ENCODE peak calls at places on chromosomes 6 and 20, in five cellular contexts. U is HFFc6, A is Kasumi-1, Z is body of pancreas, N is ovary. E is an unnamed sample.

GRCh38 chr20:41479113-41479512 is 112.5 kb upstream of the EMILIN3 start:
- DNase-seq in Z (no peak), A (no peak), N (no peak), U (no peak), E (no peak)

GRCh38 chr20:17431621-17432364 is 99.4 kb downstream of the BFSP1 start:
- DNase-seq in A (peak), N (peak), Z (peak), U (peak), E (peak)

GRCh38 chr20:62360854-62361798 is 6.0 kb downstream of the LAMA5 start:
- DNase-seq in A (no peak), U (no peak), N (peak), Z (peak), E (no peak)

GRCh38 chr20:6295026-6295425 is 172.2 kb upstream of the FERMT1 start:
- DNase-seq in A (no peak), Z (no peak), N (no peak), U (no peak), E (no peak)

GRCh38 chr20:20364016-20364746 is 3.7 kb upstream of the INSM1 start:
- DNase-seq in Z (no peak), U (no peak), N (no peak), A (no peak), E (no peak)

GRCh38 chr20:63058696-63059335 is 52.1 kb upstream of the BHLHE23 start:
- DNase-seq in A (no peak), Z (no peak), U (no peak), N (no peak), E (no peak)

GRCh38 chr6:15841937-15842698 is 179.3 kb upstream of the DTNBP1 start:
- DNase-seq in A (no peak), N (no peak), U (no peak), Z (no peak), E (no peak)

GRCh38 chr20:53154540-53154939 is 182.4 kb downstream of the TSHZ2 start:
- DNase-seq in N (no peak), A (no peak), U (no peak), Z (no peak), E (no peak)

GRCh38 chr6:19905584-19905983 is 68.4 kb downstream of the ID4 start:
- DNase-seq in A (no peak), N (no peak), U (no peak), Z (no peak), E (no peak)

GRCh38 chr20:4406627-4407026 is 315.1 kb upstream of the PRND start:
- DNase-seq in U (peak), Z (no peak), N (no peak), A (no peak), E (no peak)

GRCh38 chr20:45842169-45842812 is 8.7 kb downstream of the SNX21 start:
- DNase-seq in A (no peak), N (no peak), U (peak), Z (no peak), E (no peak)

GRCh38 chr20:61917459-61917858 is 148.2 kb downstream of the TAF4 start:
- DNase-seq in A (no peak), U (no peak), N (no peak), Z (no peak), E (no peak)

GRCh38 chr20:59955131-59955796 is 3.0 kb upstream of the CDH26 start:
- DNase-seq in Z (no peak), U (peak), A (peak), N (no peak), E (no peak)

GRCh38 chr6:70849348-70850069 is 107.4 kb downstream of the B3GAT2 start:
- DNase-seq in Z (no peak), N (no peak), A (no peak), U (no peak), E (no peak)

GRCh38 chr20:10832146-10832545 is 158.3 kb upstream of the JAG1 start:
- DNase-seq in N (no peak), Z (no peak), A (no peak), U (no peak), E (no peak)

GRCh38 chr6:140537834-140538680 is 1163.6 kb upstream of the CITED2 start:
- DNase-seq in N (no peak), U (peak), Z (no peak), A (no peak), E (no peak)

GRCh38 chr6:119174879-119175817 is 96.7 kb upstream of the FAM184A start:
- DNase-seq in N (no peak), A (no peak), U (no peak), Z (no peak), E (no peak)

GRCh38 chr6:47680724-47681123 is 17.7 kb upstream of the ADGRF4 start:
- DNase-seq in Z (no peak), N (no peak), U (no peak), A (no peak), E (no peak)

GRCh38 chr6:107102414-107102805 is 12.9 kb downstream of the BEND3 start:
- DNase-seq in Z (no peak), A (no peak), N (no peak), U (no peak), E (no peak)